ENCODE peak calls at places on chromosomes 5 and 9, in seven cellular contexts. One of them, this sample, is unnamed.

GRCh38 chr5:6634788-6635430 is 1.7 kb downstream of the SRD5A1 start:
- DNase-seq in GM13976: no peak
- DNase-seq in fibroblast of lung: no peak
- DNase-seq in A549: no peak
- DNase-seq in right atrium auricular region: no peak
- DNase-seq in SK-N-SH: no peak
- DNase-seq in breast epithelium: no peak
- DNase-seq in this sample: no peak

GRCh38 chr5:6497267-6497666 is 48.6 kb downstream of the UBE2QL1 start:
- DNase-seq in GM13976: no peak
- DNase-seq in fibroblast of lung: no peak
- DNase-seq in A549: no peak
- DNase-seq in right atrium auricular region: no peak
- DNase-seq in SK-N-SH: no peak
- DNase-seq in breast epithelium: no peak
- DNase-seq in this sample: no peak

GRCh38 chr5:17441351-17441750 is 56.7 kb upstream of the TAF11L2 start:
- DNase-seq in GM13976: no peak
- DNase-seq in fibroblast of lung: peak
- DNase-seq in A549: peak
- DNase-seq in right atrium auricular region: no peak
- DNase-seq in SK-N-SH: no peak
- DNase-seq in breast epithelium: no peak
- DNase-seq in this sample: no peak

GRCh38 chr9:24708808-24709207 is 163.1 kb upstream of the IZUMO3 start:
- DNase-seq in GM13976: no peak
- DNase-seq in fibroblast of lung: no peak
- DNase-seq in A549: no peak
- DNase-seq in right atrium auricular region: no peak
- DNase-seq in SK-N-SH: no peak
- DNase-seq in breast epithelium: no peak
- DNase-seq in this sample: no peak

GRCh38 chr5:2981035-2981434 is 229.6 kb upstream of the IRX2 start:
- DNase-seq in GM13976: no peak
- DNase-seq in fibroblast of lung: no peak
- DNase-seq in A549: no peak
- DNase-seq in right atrium auricular region: no peak
- DNase-seq in SK-N-SH: no peak
- DNase-seq in breast epithelium: no peak
- DNase-seq in this sample: no peak

GRCh38 chr9:12717907-12718306 is 24.7 kb downstream of the TYRP1 start:
- DNase-seq in GM13976: no peak
- DNase-seq in fibroblast of lung: no peak
- DNase-seq in A549: no peak
- DNase-seq in right atrium auricular region: no peak
- DNase-seq in SK-N-SH: no peak
- DNase-seq in breast epithelium: no peak
- DNase-seq in this sample: no peak

GRCh38 chr5:107542428-107542827 is 128.3 kb downstream of the EFNA5 start:
- DNase-seq in GM13976: no peak
- DNase-seq in fibroblast of lung: peak
- DNase-seq in A549: peak
- DNase-seq in right atrium auricular region: peak
- DNase-seq in SK-N-SH: peak
- DNase-seq in breast epithelium: peak
- DNase-seq in this sample: no peak

GRCh38 chr9:110911659-110912473 is 126.4 kb downstream of the LPAR1 start:
- DNase-seq in GM13976: no peak
- DNase-seq in fibroblast of lung: peak
- DNase-seq in A549: peak
- DNase-seq in right atrium auricular region: no peak
- DNase-seq in SK-N-SH: no peak
- DNase-seq in breast epithelium: no peak
- DNase-seq in this sample: no peak

GRCh38 chr9:105188746-105189145 is 55.7 kb upstream of the SLC44A1 start:
- DNase-seq in GM13976: no peak
- DNase-seq in fibroblast of lung: no peak
- DNase-seq in A549: peak
- DNase-seq in right atrium auricular region: no peak
- DNase-seq in SK-N-SH: no peak
- DNase-seq in breast epithelium: no peak
- DNase-seq in this sample: no peak

GRCh38 chr9:129763235-129763917 is 10.5 kb upstream of the PTGES start:
- DNase-seq in GM13976: no peak
- DNase-seq in fibroblast of lung: peak
- DNase-seq in A549: no peak
- DNase-seq in right atrium auricular region: no peak
- DNase-seq in SK-N-SH: no peak
- DNase-seq in breast epithelium: peak
- DNase-seq in this sample: no peak

GRCh38 chr9:70133253-70134208 is 89.9 kb downstream of the MAMDC2 start:
- DNase-seq in GM13976: no peak
- DNase-seq in fibroblast of lung: peak
- DNase-seq in A549: no peak
- DNase-seq in right atrium auricular region: no peak
- DNase-seq in SK-N-SH: peak
- DNase-seq in breast epithelium: no peak
- DNase-seq in this sample: no peak

DNA sequence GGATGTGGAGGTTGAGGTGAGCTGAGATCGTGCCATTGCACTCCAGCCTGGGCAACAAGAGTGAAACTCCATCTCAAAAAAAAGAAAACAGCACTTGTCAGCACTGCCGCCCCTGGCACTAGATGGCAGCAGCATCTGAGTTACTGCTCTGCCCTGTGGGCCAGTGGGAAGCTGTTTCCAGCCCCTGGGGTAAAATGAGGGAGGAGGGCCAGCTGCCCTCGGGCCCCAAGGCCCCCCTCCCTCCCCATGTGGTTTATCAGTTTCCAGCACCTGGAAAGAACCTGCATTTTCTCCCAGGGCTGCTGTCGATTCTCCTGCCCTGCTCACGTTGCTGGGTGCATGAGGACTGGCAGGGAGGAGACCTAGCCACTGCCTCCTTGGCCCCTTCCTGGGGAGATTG is 13.2 kb upstream of the CEL start:
- DNase-seq in GM13976: peak
- DNase-seq in fibroblast of lung: no peak
- DNase-seq in A549: peak
- DNase-seq in right atrium auricular region: no peak
- DNase-seq in SK-N-SH: peak
- DNase-seq in breast epithelium: no peak
- DNase-seq in this sample: no peak
- TF ChIP-seq CTCF in GM13976: peak
- TF ChIP-seq CTCF in fibroblast of lung: peak
- TF ChIP-seq CTCF in A549: peak
- TF ChIP-seq CTCF in right atrium auricular region: peak
- TF ChIP-seq CTCF in SK-N-SH: peak
- TF ChIP-seq CTCF in breast epithelium: no peak
- TF ChIP-seq CTCF in this sample: no peak

DNA sequence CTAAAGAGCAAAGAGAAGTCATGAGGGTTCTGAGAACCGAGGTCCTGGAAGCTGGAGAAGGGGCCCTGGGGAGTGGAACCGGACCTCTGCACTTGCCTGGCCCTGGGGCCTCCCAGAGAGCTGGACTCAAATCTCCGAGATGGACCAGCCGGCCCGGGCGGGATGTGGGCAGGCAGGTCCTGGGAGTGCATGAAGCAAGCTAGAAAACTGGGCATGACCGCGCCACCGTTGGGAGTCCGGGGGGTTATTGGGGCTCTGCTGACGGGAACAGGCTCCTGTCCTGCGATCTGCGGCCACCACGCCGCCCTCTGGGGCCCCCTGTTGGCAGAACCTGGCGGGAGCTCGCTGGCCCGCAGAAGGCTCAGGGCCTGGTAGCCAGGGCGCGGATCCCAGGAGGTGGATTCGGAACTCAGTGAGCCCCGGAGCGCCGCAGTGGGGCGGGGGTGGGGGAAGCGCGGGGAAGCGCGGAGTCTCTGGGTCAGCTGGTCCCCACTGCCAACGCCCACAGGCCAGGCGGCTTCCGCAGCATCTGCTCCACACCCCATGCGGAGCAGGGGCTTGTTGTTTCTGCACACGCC is 150.6 kb downstream of the ERCC6L2 start:
- DNase-seq in GM13976: peak
- DNase-seq in fibroblast of lung: no peak
- DNase-seq in A549: no peak
- DNase-seq in right atrium auricular region: no peak
- DNase-seq in SK-N-SH: peak
- DNase-seq in breast epithelium: no peak
- DNase-seq in this sample: peak
- TF ChIP-seq CTCF in GM13976: peak
- TF ChIP-seq CTCF in fibroblast of lung: no peak
- TF ChIP-seq CTCF in A549: no peak
- TF ChIP-seq CTCF in right atrium auricular region: peak
- TF ChIP-seq CTCF in SK-N-SH: no peak
- TF ChIP-seq CTCF in breast epithelium: no peak
- TF ChIP-seq CTCF in this sample: peak

DNA sequence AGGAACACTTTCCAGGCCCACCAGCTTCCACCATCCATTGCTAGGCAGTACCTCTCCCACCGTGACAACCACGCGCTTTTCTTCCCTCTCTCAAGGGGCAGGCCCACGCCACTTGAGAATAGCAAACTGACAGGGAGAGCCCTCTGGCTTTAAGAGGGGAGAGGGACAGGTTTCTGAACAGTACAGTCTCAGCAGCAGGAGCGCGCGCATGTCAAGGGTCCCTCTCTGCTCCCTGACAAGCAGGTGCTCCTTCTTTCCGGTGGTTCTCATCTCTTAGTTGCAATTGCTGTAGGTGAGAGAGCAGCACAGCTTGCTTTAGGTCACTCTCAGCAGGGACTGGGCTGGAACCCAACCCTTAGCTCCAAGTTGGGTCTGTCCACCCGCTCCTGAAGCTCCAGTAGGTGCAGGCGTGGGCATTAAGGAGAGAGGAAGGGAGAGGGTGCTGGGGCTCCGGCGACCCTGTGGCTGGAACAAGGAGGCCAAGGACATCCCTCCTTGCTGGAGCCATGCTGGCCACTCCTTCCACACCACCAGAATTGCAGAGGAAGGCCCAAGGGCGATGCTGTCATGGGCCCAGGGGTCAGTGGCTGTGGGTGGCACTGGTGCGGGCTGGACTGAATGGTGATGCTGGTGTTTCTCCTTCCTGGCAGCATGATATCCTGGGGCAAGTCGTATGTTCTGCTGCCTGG is 9.0 kb upstream of the PHF2 start:
- DNase-seq in GM13976: no peak
- DNase-seq in fibroblast of lung: no peak
- DNase-seq in A549: no peak
- DNase-seq in right atrium auricular region: peak
- DNase-seq in SK-N-SH: no peak
- DNase-seq in breast epithelium: no peak
- DNase-seq in this sample: no peak
- TF ChIP-seq CTCF in GM13976: no peak
- TF ChIP-seq CTCF in fibroblast of lung: no peak
- TF ChIP-seq CTCF in A549: no peak
- TF ChIP-seq CTCF in right atrium auricular region: no peak
- TF ChIP-seq CTCF in SK-N-SH: no peak
- TF ChIP-seq CTCF in breast epithelium: no peak
- TF ChIP-seq CTCF in this sample: no peak

GRCh38 chr5:35483797-35484196 is 133.9 kb upstream of the SPEF2 start:
- DNase-seq in GM13976: no peak
- DNase-seq in fibroblast of lung: no peak
- DNase-seq in A549: no peak
- DNase-seq in right atrium auricular region: no peak
- DNase-seq in SK-N-SH: no peak
- DNase-seq in breast epithelium: no peak
- DNase-seq in this sample: no peak

GRCh38 chr5:35485487-35485886 is 132.2 kb upstream of the SPEF2 start:
- DNase-seq in GM13976: no peak
- DNase-seq in fibroblast of lung: no peak
- DNase-seq in A549: no peak
- DNase-seq in right atrium auricular region: no peak
- DNase-seq in SK-N-SH: no peak
- DNase-seq in breast epithelium: no peak
- DNase-seq in this sample: no peak

GRCh38 chr5:35487255-35488035 is 130.2 kb upstream of the SPEF2 start:
- DNase-seq in GM13976: no peak
- DNase-seq in fibroblast of lung: no peak
- DNase-seq in A549: no peak
- DNase-seq in right atrium auricular region: no peak
- DNase-seq in SK-N-SH: no peak
- DNase-seq in breast epithelium: no peak
- DNase-seq in this sample: no peak

GRCh38 chr5:35482167-35482755 is 135.4 kb upstream of the SPEF2 start:
- DNase-seq in GM13976: no peak
- DNase-seq in fibroblast of lung: no peak
- DNase-seq in A549: no peak
- DNase-seq in right atrium auricular region: no peak
- DNase-seq in SK-N-SH: no peak
- DNase-seq in breast epithelium: no peak
- DNase-seq in this sample: no peak

GRCh38 chr5:35484241-35484640 is 133.4 kb upstream of the SPEF2 start:
- DNase-seq in GM13976: no peak
- DNase-seq in fibroblast of lung: no peak
- DNase-seq in A549: no peak
- DNase-seq in right atrium auricular region: no peak
- DNase-seq in SK-N-SH: no peak
- DNase-seq in breast epithelium: no peak
- DNase-seq in this sample: no peak
- TF ChIP-seq CTCF in GM13976: no peak
- TF ChIP-seq CTCF in fibroblast of lung: no peak
- TF ChIP-seq CTCF in A549: no peak
- TF ChIP-seq CTCF in right atrium auricular region: no peak
- TF ChIP-seq CTCF in SK-N-SH: no peak
- TF ChIP-seq CTCF in breast epithelium: no peak
- TF ChIP-seq CTCF in this sample: no peak

DNA sequence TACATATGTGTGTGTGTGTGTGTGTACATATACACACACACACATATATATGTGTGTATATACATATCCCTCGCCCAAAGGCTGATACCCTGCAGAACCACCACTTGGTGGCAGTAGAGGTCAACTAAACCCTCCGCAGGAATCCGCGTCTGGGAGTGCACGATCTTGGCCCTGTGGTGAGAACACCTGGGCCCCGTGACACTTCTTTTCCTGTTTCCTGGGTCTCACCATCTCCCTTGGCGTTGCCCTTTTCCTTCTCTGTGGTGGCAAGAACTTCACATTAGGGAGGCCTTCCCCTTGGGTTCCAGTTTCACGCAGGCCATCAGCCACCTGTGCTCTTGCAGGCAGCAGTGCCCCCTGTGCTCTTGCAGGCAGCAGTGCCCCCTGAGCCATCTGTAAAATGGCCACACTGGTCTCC is 8.2 kb downstream of the IL9 start:
- DNase-seq in GM13976: peak
- DNase-seq in fibroblast of lung: peak
- DNase-seq in A549: peak
- DNase-seq in right atrium auricular region: peak
- DNase-seq in SK-N-SH: peak
- DNase-seq in breast epithelium: peak
- DNase-seq in this sample: peak
- TF ChIP-seq CTCF in GM13976: peak
- TF ChIP-seq CTCF in fibroblast of lung: peak
- TF ChIP-seq CTCF in A549: peak
- TF ChIP-seq CTCF in right atrium auricular region: peak
- TF ChIP-seq CTCF in SK-N-SH: peak
- TF ChIP-seq CTCF in breast epithelium: peak
- TF ChIP-seq CTCF in this sample: peak

This sample was measured in neural crest cell.